ENCODE peak calls at places on chromosomes 12 and 14, in eight cellular contexts. One of them, this sample, is unnamed.

GRCh38 chr12:3743803-3744202 is 9.1 kb downstream of the CRACR2A start:
- DNase-seq in epithelial cell of esophagus: no peak
- DNase-seq in MM.1S: no peak
- DNase-seq in GM13977: peak
- DNase-seq in OCI-LY7: no peak
- DNase-seq in sigmoid colon: no peak
- DNase-seq in foreskin fibroblast: peak
- DNase-seq in PC-9: no peak
- DNase-seq in this sample: peak

GRCh38 chr14:58637040-58637390 is 747 bp upstream of the DACT1 start:
- DNase-seq in sigmoid colon: peak
- DNase-seq in PC-9: no peak
- DNase-seq in foreskin fibroblast: peak
- DNase-seq in OCI-LY7: no peak
- DNase-seq in GM13977: no peak
- DNase-seq in epithelial cell of esophagus: peak
- DNase-seq in MM.1S: no peak
- DNase-seq in this sample: no peak

GRCh38 chr14:65251213-65251612 is 148.9 kb upstream of the MAX start:
- DNase-seq in GM13977: no peak
- DNase-seq in epithelial cell of esophagus: peak
- DNase-seq in MM.1S: no peak
- DNase-seq in PC-9: no peak
- DNase-seq in foreskin fibroblast: peak
- DNase-seq in sigmoid colon: no peak
- DNase-seq in OCI-LY7: no peak
- DNase-seq in this sample: no peak

GRCh38 chr14:106377432-106377831 is 851.0 kb downstream of the TMEM121 start:
- DNase-seq in sigmoid colon: no peak
- DNase-seq in epithelial cell of esophagus: no peak
- DNase-seq in OCI-LY7: no peak
- DNase-seq in MM.1S: no peak
- DNase-seq in GM13977: no peak
- DNase-seq in PC-9: no peak
- DNase-seq in foreskin fibroblast: no peak
- DNase-seq in this sample: no peak

GRCh38 chr14:56145965-56146364 is 27.8 kb downstream of the PELI2 start:
- DNase-seq in MM.1S: no peak
- DNase-seq in OCI-LY7: no peak
- DNase-seq in sigmoid colon: no peak
- DNase-seq in foreskin fibroblast: peak
- DNase-seq in PC-9: no peak
- DNase-seq in GM13977: no peak
- DNase-seq in epithelial cell of esophagus: peak
- DNase-seq in this sample: no peak

GRCh38 chr14:62778847-62779246 is 266.4 kb downstream of the KCNH5 start:
- DNase-seq in sigmoid colon: no peak
- DNase-seq in foreskin fibroblast: no peak
- DNase-seq in epithelial cell of esophagus: no peak
- DNase-seq in PC-9: no peak
- DNase-seq in GM13977: no peak
- DNase-seq in OCI-LY7: no peak
- DNase-seq in MM.1S: no peak
- DNase-seq in this sample: no peak

GRCh38 chr12:3223601-3224529 is 146.7 kb downstream of the TSPAN9 start:
- DNase-seq in OCI-LY7: no peak
- DNase-seq in MM.1S: no peak
- DNase-seq in GM13977: no peak
- DNase-seq in epithelial cell of esophagus: no peak
- DNase-seq in PC-9: no peak
- DNase-seq in foreskin fibroblast: no peak
- DNase-seq in sigmoid colon: no peak
- DNase-seq in this sample: no peak

GRCh38 chr12:63918788-63919300 is 74.3 kb downstream of the SRGAP1 start:
- DNase-seq in OCI-LY7: no peak
- DNase-seq in foreskin fibroblast: peak
- DNase-seq in sigmoid colon: no peak
- DNase-seq in PC-9: peak
- DNase-seq in GM13977: no peak
- DNase-seq in MM.1S: no peak
- DNase-seq in epithelial cell of esophagus: peak
- DNase-seq in this sample: no peak

GRCh38 chr14:73788871-73789590 is 62.6 kb upstream of the PTGR2 start:
- DNase-seq in PC-9: no peak
- DNase-seq in OCI-LY7: no peak
- DNase-seq in MM.1S: no peak
- DNase-seq in foreskin fibroblast: no peak
- DNase-seq in epithelial cell of esophagus: peak
- DNase-seq in sigmoid colon: peak
- DNase-seq in GM13977: no peak
- DNase-seq in this sample: no peak

GRCh38 chr12:31300341-31300740 is 25.6 kb downstream of the SINHCAF start:
- DNase-seq in foreskin fibroblast: no peak
- DNase-seq in PC-9: no peak
- DNase-seq in OCI-LY7: no peak
- DNase-seq in GM13977: no peak
- DNase-seq in epithelial cell of esophagus: no peak
- DNase-seq in sigmoid colon: no peak
- DNase-seq in MM.1S: no peak
- DNase-seq in this sample: no peak

GRCh38 chr14:78425332-78425731 is 255.2 kb downstream of the NRXN3 start:
- DNase-seq in epithelial cell of esophagus: no peak
- DNase-seq in MM.1S: no peak
- DNase-seq in PC-9: no peak
- DNase-seq in foreskin fibroblast: no peak
- DNase-seq in GM13977: no peak
- DNase-seq in OCI-LY7: no peak
- DNase-seq in sigmoid colon: no peak
- DNase-seq in this sample: no peak

GRCh38 chr12:108135627-108136026 is 6.5 kb downstream of the WSCD2 start:
- DNase-seq in epithelial cell of esophagus: no peak
- DNase-seq in PC-9: no peak
- DNase-seq in MM.1S: no peak
- DNase-seq in GM13977: no peak
- DNase-seq in sigmoid colon: no peak
- DNase-seq in foreskin fibroblast: no peak
- DNase-seq in OCI-LY7: no peak
- DNase-seq in this sample: no peak

GRCh38 chr12:90211017-90211416 is 502.4 kb upstream of the ATP2B1 start:
- DNase-seq in MM.1S: no peak
- DNase-seq in epithelial cell of esophagus: peak
- DNase-seq in OCI-LY7: no peak
- DNase-seq in sigmoid colon: no peak
- DNase-seq in GM13977: no peak
- DNase-seq in PC-9: no peak
- DNase-seq in foreskin fibroblast: peak
- DNase-seq in this sample: no peak

GRCh38 chr12:13044002-13044858 is at the start of gene FAM234B:
- DNase-seq in sigmoid colon: peak
- DNase-seq in foreskin fibroblast: peak
- DNase-seq in epithelial cell of esophagus: peak
- DNase-seq in OCI-LY7: peak
- DNase-seq in PC-9: peak
- DNase-seq in GM13977: peak
- DNase-seq in MM.1S: peak
- DNase-seq in this sample: peak
- TF ChIP-seq CTCF in sigmoid colon: no peak
- TF ChIP-seq CTCF in foreskin fibroblast: no peak
- TF ChIP-seq CTCF in epithelial cell of esophagus: no peak
- TF ChIP-seq CTCF in OCI-LY7: peak
- TF ChIP-seq CTCF in PC-9: no peak
- TF ChIP-seq CTCF in GM13977: no peak
- TF ChIP-seq CTCF in MM.1S: peak
- TF ChIP-seq CTCF in this sample: peak

GRCh38 chr12:92244036-92244435 is 98.4 kb upstream of the BTG1 start:
- DNase-seq in MM.1S: no peak
- DNase-seq in epithelial cell of esophagus: no peak
- DNase-seq in sigmoid colon: peak
- DNase-seq in GM13977: no peak
- DNase-seq in PC-9: no peak
- DNase-seq in foreskin fibroblast: peak
- DNase-seq in OCI-LY7: no peak
- DNase-seq in this sample: no peak
- TF ChIP-seq CTCF in MM.1S: no peak
- TF ChIP-seq CTCF in epithelial cell of esophagus: no peak
- TF ChIP-seq CTCF in sigmoid colon: peak
- TF ChIP-seq CTCF in GM13977: no peak
- TF ChIP-seq CTCF in PC-9: no peak
- TF ChIP-seq CTCF in foreskin fibroblast: no peak
- TF ChIP-seq CTCF in OCI-LY7: no peak
- TF ChIP-seq CTCF in this sample: no peak

DNA sequence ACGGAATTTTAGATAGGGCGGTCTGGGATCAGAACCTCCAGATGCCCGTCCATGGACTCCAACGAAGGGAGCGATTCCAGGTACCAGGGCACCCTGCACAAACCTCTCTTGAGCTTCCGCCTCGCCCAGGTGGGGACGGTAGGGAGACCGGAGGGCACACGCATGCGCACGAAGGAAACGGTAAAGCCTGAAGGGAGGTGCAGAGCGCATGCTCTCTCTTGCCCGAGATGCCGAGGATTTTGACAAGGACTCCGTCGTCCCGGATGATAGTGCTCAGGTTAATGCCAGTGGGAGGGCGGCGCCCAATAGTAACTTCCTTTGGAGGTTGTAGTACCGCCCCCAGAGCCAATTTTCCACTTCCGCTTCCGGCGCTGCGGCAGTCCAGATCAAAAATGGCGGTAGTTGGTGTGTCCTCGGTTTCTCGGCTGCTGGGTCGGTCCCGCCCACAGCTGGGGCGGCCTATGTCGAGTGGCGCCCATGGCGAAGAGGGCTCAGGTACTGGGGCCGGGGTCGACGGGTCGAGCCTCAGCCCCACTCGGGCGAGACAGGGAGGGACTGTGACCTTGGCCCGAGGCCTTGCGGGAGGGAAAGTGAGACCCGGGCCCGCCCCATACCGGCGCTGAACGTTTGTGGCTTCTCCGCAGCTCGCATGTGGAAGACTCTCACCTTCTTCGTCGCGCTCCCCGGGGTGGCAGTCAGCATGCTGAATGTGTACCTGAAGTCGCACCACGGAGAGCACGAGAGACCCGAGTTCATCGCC is at the start of gene COX6A1:
- DNase-seq in sigmoid colon: peak
- DNase-seq in PC-9: peak
- DNase-seq in GM13977: peak
- DNase-seq in OCI-LY7: peak
- DNase-seq in foreskin fibroblast: peak
- DNase-seq in MM.1S: peak
- DNase-seq in epithelial cell of esophagus: peak
- DNase-seq in this sample: peak
- TF ChIP-seq CTCF in sigmoid colon: no peak
- TF ChIP-seq CTCF in PC-9: no peak
- TF ChIP-seq CTCF in GM13977: peak
- TF ChIP-seq CTCF in OCI-LY7: peak
- TF ChIP-seq CTCF in foreskin fibroblast: no peak
- TF ChIP-seq CTCF in MM.1S: no peak
- TF ChIP-seq CTCF in epithelial cell of esophagus: peak
- TF ChIP-seq CTCF in this sample: no peak

GRCh38 chr14:54781936-54782802 is 120.5 kb downstream of the GCH1 start:
- DNase-seq in foreskin fibroblast: no peak
- DNase-seq in OCI-LY7: no peak
- DNase-seq in MM.1S: no peak
- DNase-seq in sigmoid colon: peak
- DNase-seq in PC-9: no peak
- DNase-seq in epithelial cell of esophagus: no peak
- DNase-seq in GM13977: no peak
- DNase-seq in this sample: no peak

GRCh38 chr14:54783660-54784015 is 119.0 kb downstream of the GCH1 start:
- DNase-seq in foreskin fibroblast: no peak
- DNase-seq in GM13977: no peak
- DNase-seq in sigmoid colon: peak
- DNase-seq in epithelial cell of esophagus: no peak
- DNase-seq in PC-9: no peak
- DNase-seq in OCI-LY7: no peak
- DNase-seq in MM.1S: no peak
- DNase-seq in this sample: no peak

GRCh38 chr14:54784060-54784459 is 118.6 kb downstream of the GCH1 start:
- DNase-seq in PC-9: no peak
- DNase-seq in MM.1S: no peak
- DNase-seq in sigmoid colon: peak
- DNase-seq in foreskin fibroblast: no peak
- DNase-seq in GM13977: no peak
- DNase-seq in epithelial cell of esophagus: no peak
- DNase-seq in OCI-LY7: no peak
- DNase-seq in this sample: no peak

GRCh38 chr14:54784657-54785056 is 118.0 kb downstream of the GCH1 start:
- DNase-seq in OCI-LY7: no peak
- DNase-seq in PC-9: no peak
- DNase-seq in GM13977: no peak
- DNase-seq in MM.1S: no peak
- DNase-seq in sigmoid colon: peak
- DNase-seq in epithelial cell of esophagus: no peak
- DNase-seq in foreskin fibroblast: no peak
- DNase-seq in this sample: no peak

GRCh38 chr14:54782803-54783659 is 119.6 kb downstream of the GCH1 start:
- DNase-seq in sigmoid colon: peak
- DNase-seq in PC-9: no peak
- DNase-seq in GM13977: peak
- DNase-seq in MM.1S: peak
- DNase-seq in OCI-LY7: peak
- DNase-seq in epithelial cell of esophagus: no peak
- DNase-seq in foreskin fibroblast: peak
- DNase-seq in this sample: peak
- TF ChIP-seq CTCF in sigmoid colon: no peak
- TF ChIP-seq CTCF in PC-9: peak
- TF ChIP-seq CTCF in GM13977: peak
- TF ChIP-seq CTCF in MM.1S: peak
- TF ChIP-seq CTCF in OCI-LY7: peak
- TF ChIP-seq CTCF in epithelial cell of esophagus: no peak
- TF ChIP-seq CTCF in foreskin fibroblast: no peak
- TF ChIP-seq CTCF in this sample: peak

DNA sequence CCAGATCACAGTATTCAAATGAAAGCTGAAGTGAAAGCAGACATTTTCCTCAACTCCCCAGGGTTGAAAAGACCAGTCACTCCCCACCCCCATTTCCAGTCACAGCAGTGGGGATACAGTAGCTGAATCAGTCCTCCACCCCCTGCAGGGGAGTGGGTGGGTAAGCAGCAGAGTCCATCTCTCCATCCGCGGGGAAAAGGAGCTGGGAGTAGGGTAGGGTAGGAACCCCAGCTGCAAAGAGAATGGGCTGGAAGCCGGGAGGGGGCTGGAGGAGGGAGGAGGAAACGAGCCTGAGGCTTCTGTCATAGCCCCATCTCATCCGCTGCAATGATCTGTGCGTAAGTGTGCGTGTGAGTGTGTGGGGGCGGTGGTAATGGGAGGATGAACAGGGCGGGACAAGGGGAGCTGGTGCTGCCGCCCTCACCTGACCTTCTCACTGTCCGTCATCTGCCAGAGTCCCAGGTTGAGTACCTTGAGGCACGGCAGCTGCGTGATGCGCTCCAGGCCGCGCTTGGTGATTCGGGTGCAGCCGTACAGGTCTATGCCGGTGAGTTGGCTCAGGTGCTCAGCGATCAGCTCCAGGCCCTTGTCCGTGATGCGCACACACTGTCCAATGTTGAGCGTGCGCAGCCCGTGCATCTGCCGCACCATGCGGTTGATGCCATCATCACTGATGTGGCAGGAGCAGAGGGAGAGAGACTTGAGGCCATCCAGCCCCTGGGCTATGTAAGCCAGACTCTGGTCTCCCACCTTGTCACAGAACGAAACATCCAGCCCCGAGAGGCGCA is 1.7 kb downstream of the FBXL14 start:
- DNase-seq in MM.1S: peak
- DNase-seq in PC-9: peak
- DNase-seq in foreskin fibroblast: peak
- DNase-seq in sigmoid colon: peak
- DNase-seq in epithelial cell of esophagus: peak
- DNase-seq in OCI-LY7: peak
- DNase-seq in GM13977: peak
- DNase-seq in this sample: peak
- TF ChIP-seq CTCF in MM.1S: no peak
- TF ChIP-seq CTCF in PC-9: no peak
- TF ChIP-seq CTCF in foreskin fibroblast: peak
- TF ChIP-seq CTCF in sigmoid colon: no peak
- TF ChIP-seq CTCF in epithelial cell of esophagus: no peak
- TF ChIP-seq CTCF in OCI-LY7: peak
- TF ChIP-seq CTCF in GM13977: no peak
- TF ChIP-seq CTCF in this sample: no peak

This sample was measured in GM13976.